ENCODE peak calls at places on chromosomes 7 and 10, in four cellular contexts. P is heart right ventricle, L is astrocyte of the hippocampus, M is tibial artery. V is an unnamed sample.
A peak's percentile ranks its signal among the peaks of the same experiment; 100 is the strongest.

GRCh38 chr7:130961128-130961601 is 227.2 kb upstream of the KLF14 start:
- DNase-seq in P (no peak), M (no peak), L (peak; percentile 89), V (no peak)

GRCh38 chr7:139634087-139634486 is 110.6 kb downstream of the CLEC2L start:
- DNase-seq in P (no peak), M (no peak), L (no peak), V (no peak)

GRCh38 chr10:130748409-130749057 is 563.0 kb downstream of the TCERG1L start:
- DNase-seq in M (peak; percentile 38), P (no peak), L (no peak), V (no peak)

GRCh38 chr10:74189999-74190421 is 39.0 kb downstream of the ADK start:
- DNase-seq in M (no peak), P (no peak), L (peak; percentile 80), V (peak; percentile 66)

GRCh38 chr10:62577666-62578291 is 203.6 kb downstream of the ZNF365 start:
- DNase-seq in P (no peak), L (peak; percentile 51), M (no peak), V (no peak)

GRCh38 chr7:131325179-131325840 is 2.4 kb upstream of the MKLN1 start:
- DNase-seq in P (no peak), L (no peak), M (no peak), V (no peak)

GRCh38 chr10:31322647-31323046 is 3.6 kb downstream of the ZEB1 start:
- DNase-seq in P (no peak), L (no peak), M (no peak), V (peak; percentile 40)

GRCh38 chr7:90246184-90246583 is 1.2 kb downstream of the CFAP69 start:
- DNase-seq in P (no peak), L (peak; percentile 5), M (peak; percentile 65), V (no peak)

GRCh38 chr7:155069992-155070827 is at the start of gene HTR5A:
- DNase-seq in P (peak; percentile 79), L (peak; percentile 97), M (peak; percentile 73), V (peak; percentile 95)

GRCh38 chr10:84395581-84395980 is 67.2 kb downstream of the CCSER2 start:
- DNase-seq in M (no peak), P (no peak), L (no peak), V (no peak)

GRCh38 chr7:14752301-14752700 is 150.2 kb downstream of the DGKB start:
- DNase-seq in L (no peak), M (no peak), P (no peak), V (no peak)

GRCh38 chr7:142838461-142839213 is 16.2 kb upstream of the EPHB6 start:
- DNase-seq in L (no peak), M (no peak), P (no peak), V (no peak)

GRCh38 chr10:87551324-87551723 is 46.6 kb downstream of the MINPP1 start:
- DNase-seq in P (no peak), M (no peak), L (no peak), V (no peak)

GRCh38 chr10:5618829-5619228 is 47.6 kb downstream of the ASB13 start:
- DNase-seq in P (peak; percentile 61), M (peak; percentile 92), L (no peak), V (no peak)

GRCh38 chr10:5526691-5527331 is 2.0 kb downstream of the CALML3 start:
- DNase-seq in M (no peak), L (no peak), P (no peak), V (no peak)

GRCh38 chr10:124739996-124740373 is 4.2 kb downstream of the FAM53B start:
- DNase-seq in M (peak; percentile 54), L (peak; percentile 40), P (no peak), V (no peak)

GRCh38 chr7:84490661-84491060 is 296.1 kb upstream of the SEMA3A start:
- DNase-seq in L (peak; percentile 48), M (no peak), P (no peak), V (no peak)

GRCh38 chr7:44735403-44736165 is 13.1 kb upstream of the ZMIZ2 start:
- DNase-seq in L (peak; percentile 94), M (no peak), P (no peak), V (peak; percentile 42)

GRCh38 chr10:50503661-50504320 is 120.0 kb downstream of the SGMS1 start:
- DNase-seq in L (no peak), M (no peak), P (no peak), V (no peak)

GRCh38 chr10:131683941-131684340 is 216.9 kb upstream of the PPP2R2D start:
- DNase-seq in P (no peak), L (no peak), M (no peak), V (no peak)